ENCODE peak calls at places on chromosomes 6 and 20, in five cellular contexts. One of them, this sample, is unnamed.

GRCh38 chr6:111761783-111762312 is 111.4 kb downstream of the FYN start:
- DNase-seq in cardiac muscle cell: peak
- DNase-seq in left ventricle myocardium inferior: no peak
- DNase-seq in left lung: no peak
- DNase-seq in PC-3: no peak
- DNase-seq in this sample: no peak

GRCh38 chr20:8082025-8082424 is 50.0 kb upstream of the PLCB1 start:
- DNase-seq in cardiac muscle cell: peak
- DNase-seq in PC-3: peak
- DNase-seq in left ventricle myocardium inferior: no peak
- DNase-seq in left lung: no peak
- DNase-seq in this sample: no peak

GRCh38 chr6:30041221-30041620 is 19.8 kb upstream of the POLR1H start:
- DNase-seq in left ventricle myocardium inferior: no peak
- DNase-seq in cardiac muscle cell: no peak
- DNase-seq in PC-3: no peak
- DNase-seq in left lung: no peak
- DNase-seq in this sample: no peak

GRCh38 chr20:19397676-19398075 is 185.2 kb downstream of the SLC24A3 start:
- DNase-seq in left ventricle myocardium inferior: no peak
- DNase-seq in left lung: no peak
- DNase-seq in cardiac muscle cell: no peak
- DNase-seq in PC-3: no peak
- DNase-seq in this sample: no peak

GRCh38 chr6:40343887-40344565 is 243.1 kb downstream of the LRFN2 start:
- DNase-seq in PC-3: no peak
- DNase-seq in cardiac muscle cell: no peak
- DNase-seq in left lung: no peak
- DNase-seq in left ventricle myocardium inferior: no peak
- DNase-seq in this sample: no peak

GRCh38 chr20:34562643-34563042 is 4.1 kb downstream of the MAP1LC3A start:
- DNase-seq in left ventricle myocardium inferior: no peak
- DNase-seq in left lung: no peak
- DNase-seq in cardiac muscle cell: peak
- DNase-seq in PC-3: peak
- DNase-seq in this sample: peak

GRCh38 chr6:94893327-94893726 is 684.0 kb upstream of the MANEA start:
- DNase-seq in cardiac muscle cell: no peak
- DNase-seq in PC-3: peak
- DNase-seq in left ventricle myocardium inferior: no peak
- DNase-seq in left lung: no peak
- DNase-seq in this sample: no peak

GRCh38 chr6:41937881-41938574 is 3.6 kb downstream of the CCND3 start:
- DNase-seq in left ventricle myocardium inferior: no peak
- DNase-seq in PC-3: no peak
- DNase-seq in left lung: no peak
- DNase-seq in cardiac muscle cell: peak
- DNase-seq in this sample: no peak

GRCh38 chr6:129567374-129567773 is 142.6 kb downstream of the ARHGAP18 start:
- DNase-seq in cardiac muscle cell: peak
- DNase-seq in left lung: no peak
- DNase-seq in left ventricle myocardium inferior: no peak
- DNase-seq in PC-3: peak
- DNase-seq in this sample: no peak

GRCh38 chr6:131430531-131430930 is 142.5 kb upstream of the ARG1 start:
- DNase-seq in left lung: no peak
- DNase-seq in PC-3: no peak
- DNase-seq in left ventricle myocardium inferior: no peak
- DNase-seq in cardiac muscle cell: no peak
- DNase-seq in this sample: no peak

GRCh38 chr6:37048851-37049734 is 43.6 kb downstream of the FGD2 start:
- DNase-seq in cardiac muscle cell: peak
- DNase-seq in left ventricle myocardium inferior: peak
- DNase-seq in left lung: no peak
- DNase-seq in PC-3: peak
- DNase-seq in this sample: no peak

GRCh38 chr6:85464722-85465150 is 14.9 kb downstream of the NT5E start:
- DNase-seq in left lung: no peak
- DNase-seq in PC-3: peak
- DNase-seq in cardiac muscle cell: peak
- DNase-seq in left ventricle myocardium inferior: no peak
- DNase-seq in this sample: no peak

GRCh38 chr20:56833427-56833826 is 204.3 kb downstream of the TFAP2C start:
- DNase-seq in PC-3: no peak
- DNase-seq in left ventricle myocardium inferior: no peak
- DNase-seq in cardiac muscle cell: no peak
- DNase-seq in left lung: no peak
- DNase-seq in this sample: no peak

GRCh38 chr6:18823782-18824386 is 436.7 kb downstream of the RNF144B start:
- DNase-seq in left ventricle myocardium inferior: no peak
- DNase-seq in left lung: no peak
- DNase-seq in PC-3: peak
- DNase-seq in cardiac muscle cell: peak
- DNase-seq in this sample: no peak

GRCh38 chr20:3749689-3750639 is 17.5 kb downstream of the HSPA12B start:
- DNase-seq in PC-3: no peak
- DNase-seq in left ventricle myocardium inferior: no peak
- DNase-seq in cardiac muscle cell: no peak
- DNase-seq in left lung: peak
- DNase-seq in this sample: peak

GRCh38 chr6:70651326-70651905 is 16.3 kb upstream of the SMAP1 start:
- DNase-seq in left ventricle myocardium inferior: no peak
- DNase-seq in left lung: no peak
- DNase-seq in PC-3: peak
- DNase-seq in cardiac muscle cell: no peak
- DNase-seq in this sample: no peak

GRCh38 chr6:16761469-16762264 is 407 bp upstream of the ATXN1 start:
- DNase-seq in left ventricle myocardium inferior: peak
- DNase-seq in PC-3: peak
- DNase-seq in left lung: peak
- DNase-seq in cardiac muscle cell: peak
- DNase-seq in this sample: no peak

GRCh38 chr6:13413466-13413862 is 73.9 kb downstream of the GFOD1 start:
- DNase-seq in PC-3: no peak
- DNase-seq in left lung: no peak
- DNase-seq in left ventricle myocardium inferior: no peak
- DNase-seq in cardiac muscle cell: peak
- DNase-seq in this sample: no peak

GRCh38 chr6:5151955-5152401 is 66.8 kb downstream of the PPP1R3G start:
- DNase-seq in left lung: no peak
- DNase-seq in PC-3: peak
- DNase-seq in left ventricle myocardium inferior: no peak
- DNase-seq in cardiac muscle cell: peak
- DNase-seq in this sample: no peak

GRCh38 chr20:59120491-59120890 is 43.1 kb upstream of the ZNF831 start:
- DNase-seq in left ventricle myocardium inferior: no peak
- DNase-seq in left lung: no peak
- DNase-seq in PC-3: no peak
- DNase-seq in cardiac muscle cell: no peak
- DNase-seq in this sample: no peak

GRCh38 chr6:113276631-113277030 is 580.5 kb upstream of the MARCKS start:
- DNase-seq in left lung: no peak
- DNase-seq in PC-3: no peak
- DNase-seq in left ventricle myocardium inferior: no peak
- DNase-seq in cardiac muscle cell: peak
- DNase-seq in this sample: no peak

GRCh38 chr6:62999796-63000195 is 211.5 kb upstream of the FKBP1C start:
- DNase-seq in left lung: no peak
- DNase-seq in cardiac muscle cell: no peak
- DNase-seq in left ventricle myocardium inferior: no peak
- DNase-seq in PC-3: no peak
- DNase-seq in this sample: no peak

GRCh38 chr6:81793811-81794210 is 41.3 kb upstream of the TENT5A start:
- DNase-seq in PC-3: no peak
- DNase-seq in left lung: no peak
- DNase-seq in left ventricle myocardium inferior: no peak
- DNase-seq in cardiac muscle cell: peak
- DNase-seq in this sample: no peak

GRCh38 chr20:50628326-50628725 is 63.0 kb downstream of the RIPOR3 start:
- DNase-seq in left ventricle myocardium inferior: no peak
- DNase-seq in left lung: no peak
- DNase-seq in PC-3: no peak
- DNase-seq in cardiac muscle cell: no peak
- DNase-seq in this sample: peak

GRCh38 chr6:43334466-43335095 is 26.0 kb upstream of the CRIP3 start:
- DNase-seq in left ventricle myocardium inferior: no peak
- DNase-seq in cardiac muscle cell: peak
- DNase-seq in PC-3: peak
- DNase-seq in left lung: no peak
- DNase-seq in this sample: no peak

GRCh38 chr20:45293041-45294002 is 13.3 kb upstream of the RBPJL start:
- DNase-seq in PC-3: peak
- DNase-seq in left ventricle myocardium inferior: peak
- DNase-seq in left lung: peak
- DNase-seq in cardiac muscle cell: peak
- DNase-seq in this sample: peak

GRCh38 chr20:45292343-45292742 is 14.3 kb upstream of the RBPJL start:
- DNase-seq in left lung: no peak
- DNase-seq in left ventricle myocardium inferior: no peak
- DNase-seq in PC-3: no peak
- DNase-seq in cardiac muscle cell: no peak
- DNase-seq in this sample: no peak

GRCh38 chr20:45291526-45291925 is 15.1 kb upstream of the RBPJL start:
- DNase-seq in cardiac muscle cell: no peak
- DNase-seq in left ventricle myocardium inferior: no peak
- DNase-seq in PC-3: no peak
- DNase-seq in left lung: no peak
- DNase-seq in this sample: no peak

GRCh38 chr20:45294659-45295058 is 12.0 kb upstream of the RBPJL start:
- DNase-seq in left ventricle myocardium inferior: no peak
- DNase-seq in PC-3: no peak
- DNase-seq in cardiac muscle cell: no peak
- DNase-seq in left lung: no peak
- DNase-seq in this sample: no peak

GRCh38 chr20:45294003-45294368 is 12.7 kb upstream of the RBPJL start:
- DNase-seq in left lung: no peak
- DNase-seq in left ventricle myocardium inferior: no peak
- DNase-seq in PC-3: no peak
- DNase-seq in cardiac muscle cell: no peak
- DNase-seq in this sample: no peak
- TF ChIP-seq CTCF in left lung: no peak
- TF ChIP-seq CTCF in left ventricle myocardium inferior: peak
- TF ChIP-seq CTCF in PC-3: peak
- TF ChIP-seq CTCF in cardiac muscle cell: no peak
- TF ChIP-seq CTCF in this sample: no peak

DNA sequence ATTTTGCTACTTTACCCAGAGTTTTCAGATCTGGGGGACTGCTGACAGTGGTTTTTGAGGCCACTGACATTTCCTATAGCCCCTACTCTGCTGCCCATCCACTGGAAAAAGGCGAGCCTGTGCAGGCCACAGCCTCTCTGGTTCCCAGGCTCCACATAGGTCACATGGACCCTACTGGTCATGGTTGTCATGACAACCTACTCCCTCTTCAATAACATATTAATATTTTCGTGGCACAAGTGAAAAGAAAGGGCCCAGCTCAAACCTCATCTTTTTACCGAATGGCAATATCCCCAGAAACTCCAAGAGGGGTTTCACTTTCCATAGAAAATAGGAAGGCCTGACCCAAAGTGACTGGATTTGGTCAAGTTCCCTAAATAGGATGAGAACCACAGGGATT is 11.0 kb upstream of the FOXO3 start:
- DNase-seq in cardiac muscle cell: no peak
- DNase-seq in PC-3: no peak
- DNase-seq in left ventricle myocardium inferior: no peak
- DNase-seq in left lung: no peak
- DNase-seq in this sample: no peak
- TF ChIP-seq CTCF in cardiac muscle cell: no peak
- TF ChIP-seq CTCF in PC-3: no peak
- TF ChIP-seq CTCF in left ventricle myocardium inferior: no peak
- TF ChIP-seq CTCF in left lung: no peak
- TF ChIP-seq CTCF in this sample: no peak

GRCh38 chr6:93727447-93727846 is 308.1 kb upstream of the EPHA7 start:
- DNase-seq in cardiac muscle cell: no peak
- DNase-seq in left lung: no peak
- DNase-seq in left ventricle myocardium inferior: no peak
- DNase-seq in PC-3: peak
- DNase-seq in this sample: no peak

DNA sequence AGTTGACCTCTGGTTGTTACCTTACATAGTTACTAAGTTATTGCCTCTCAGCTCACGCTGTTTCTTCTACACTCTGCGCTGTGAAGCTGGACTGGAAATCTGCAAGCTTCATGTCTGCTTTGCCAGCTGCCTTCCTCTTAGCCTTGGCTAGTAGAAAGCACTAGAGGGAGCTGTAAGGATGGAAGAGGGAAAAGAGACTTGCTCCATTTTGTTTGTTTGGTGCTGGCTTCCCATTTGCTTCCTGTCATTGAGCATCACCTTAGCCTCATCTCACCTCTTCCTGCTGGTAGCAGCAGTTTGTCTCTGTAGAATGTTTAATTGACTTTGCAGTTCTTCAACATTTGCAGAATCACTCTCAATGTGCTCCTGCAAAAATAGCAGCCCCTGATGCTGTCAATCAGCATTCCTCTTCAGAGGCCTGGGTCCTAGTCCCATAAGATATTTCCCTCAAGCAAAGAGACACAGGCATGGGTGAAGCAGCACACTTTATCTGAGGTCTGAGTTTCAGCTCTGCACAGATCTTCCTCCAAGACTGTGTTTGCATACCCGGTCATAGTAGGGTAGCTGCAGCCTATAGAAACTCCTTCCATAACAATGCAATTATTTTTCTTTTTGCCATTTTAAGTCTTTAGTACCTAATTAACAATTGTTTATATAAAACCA is 302.2 kb upstream of the EPHA7 start:
- DNase-seq in PC-3: peak
- DNase-seq in left ventricle myocardium inferior: no peak
- DNase-seq in left lung: no peak
- DNase-seq in cardiac muscle cell: peak
- DNase-seq in this sample: no peak
- TF ChIP-seq CTCF in PC-3: peak
- TF ChIP-seq CTCF in left ventricle myocardium inferior: peak
- TF ChIP-seq CTCF in left lung: no peak
- TF ChIP-seq CTCF in cardiac muscle cell: peak
- TF ChIP-seq CTCF in this sample: peak

GRCh38 chr20:41559658-41560057 is 58.5 kb downstream of the CHD6 start:
- DNase-seq in PC-3: no peak
- DNase-seq in left lung: no peak
- DNase-seq in left ventricle myocardium inferior: no peak
- DNase-seq in cardiac muscle cell: no peak
- DNase-seq in this sample: no peak
- TF ChIP-seq CTCF in PC-3: no peak
- TF ChIP-seq CTCF in left lung: no peak
- TF ChIP-seq CTCF in left ventricle myocardium inferior: no peak
- TF ChIP-seq CTCF in cardiac muscle cell: no peak
- TF ChIP-seq CTCF in this sample: no peak